ENCODE peak calls at places on chromosomes 11 and 22, in five cellular contexts. One of them, this sample, is unnamed.

GRCh38 chr11:133782116-133782725 is 63.1 kb downstream of the SPATA19 start:
- DNase-seq in T-helper 1 cell: no peak
- DNase-seq in ELF-1: no peak
- DNase-seq in uterus: no peak
- DNase-seq in AG08396: no peak
- DNase-seq in this sample: no peak

GRCh38 chr11:68677432-68677831 is 6.9 kb upstream of the GAL start:
- DNase-seq in T-helper 1 cell: no peak
- DNase-seq in uterus: no peak
- DNase-seq in AG08396: peak; percentile 86
- DNase-seq in ELF-1: peak; percentile 80
- DNase-seq in this sample: peak; percentile 90

GRCh38 chr11:65586676-65587075 is 8.9 kb downstream of the KCNK7 start:
- DNase-seq in AG08396: peak; percentile 56
- DNase-seq in T-helper 1 cell: no peak
- DNase-seq in uterus: no peak
- DNase-seq in ELF-1: peak; percentile 53
- DNase-seq in this sample: no peak

GRCh38 chr11:67401495-67402191 is at the start of gene PPP1CA:
- DNase-seq in uterus: peak; percentile 89
- DNase-seq in T-helper 1 cell: peak; percentile 94
- DNase-seq in ELF-1: peak; percentile 75
- DNase-seq in AG08396: peak; percentile 99
- DNase-seq in this sample: peak; percentile 89

GRCh38 chr11:131616456-131616855 is 246.0 kb downstream of the NTM start:
- DNase-seq in ELF-1: no peak
- DNase-seq in T-helper 1 cell: no peak
- DNase-seq in AG08396: no peak
- DNase-seq in uterus: no peak
- DNase-seq in this sample: no peak

GRCh38 chr11:130671801-130672700 is 223.6 kb downstream of the ADAMTS15 start:
- DNase-seq in AG08396: peak; percentile 74
- DNase-seq in ELF-1: peak; percentile 84
- DNase-seq in T-helper 1 cell: no peak
- DNase-seq in uterus: peak; percentile 67
- DNase-seq in this sample: peak; percentile 89

GRCh38 chr11:45226901-45227300 is 59.2 kb downstream of the SYT13 start:
- DNase-seq in T-helper 1 cell: no peak
- DNase-seq in AG08396: no peak
- DNase-seq in ELF-1: no peak
- DNase-seq in uterus: no peak
- DNase-seq in this sample: no peak

GRCh38 chr11:94477644-94478043 is 16.0 kb downstream of the MRE11 start:
- DNase-seq in uterus: no peak
- DNase-seq in AG08396: no peak
- DNase-seq in ELF-1: no peak
- DNase-seq in T-helper 1 cell: no peak
- DNase-seq in this sample: no peak

GRCh38 chr11:68996376-68997123 is 15.8 kb upstream of the MRGPRD start:
- DNase-seq in uterus: no peak
- DNase-seq in ELF-1: peak; percentile 0
- DNase-seq in AG08396: no peak
- DNase-seq in T-helper 1 cell: no peak
- DNase-seq in this sample: no peak

GRCh38 chr11:113132001-113132400 is 170.8 kb downstream of the NCAM1 start:
- DNase-seq in AG08396: no peak
- DNase-seq in ELF-1: no peak
- DNase-seq in uterus: peak; percentile 62
- DNase-seq in T-helper 1 cell: no peak
- DNase-seq in this sample: no peak

GRCh38 chr11:76670475-76671235 is at the start of gene LRRC32:
- DNase-seq in ELF-1: peak; percentile 46
- DNase-seq in uterus: peak; percentile 62
- DNase-seq in T-helper 1 cell: peak; percentile 8
- DNase-seq in AG08396: peak; percentile 58
- DNase-seq in this sample: no peak

GRCh38 chr22:19018256-19018655 is 82.2 kb upstream of the PRODH start:
- DNase-seq in T-helper 1 cell: no peak
- DNase-seq in AG08396: no peak
- DNase-seq in uterus: no peak
- DNase-seq in ELF-1: no peak
- DNase-seq in this sample: no peak

GRCh38 chr11:99739464-99740089 is 718.8 kb downstream of the CNTN5 start:
- DNase-seq in ELF-1: peak; percentile 0
- DNase-seq in AG08396: peak; percentile 14
- DNase-seq in T-helper 1 cell: no peak
- DNase-seq in uterus: no peak
- DNase-seq in this sample: no peak

GRCh38 chr11:133922078-133922870 is 34.5 kb downstream of the IGSF9B start:
- DNase-seq in T-helper 1 cell: no peak
- DNase-seq in uterus: no peak
- DNase-seq in AG08396: no peak
- DNase-seq in ELF-1: no peak
- DNase-seq in this sample: no peak

GRCh38 chr11:17601206-17602075 is 54.4 kb downstream of the OTOG start:
- DNase-seq in uterus: no peak
- DNase-seq in AG08396: no peak
- DNase-seq in ELF-1: no peak
- DNase-seq in T-helper 1 cell: no peak
- DNase-seq in this sample: no peak

GRCh38 chr11:33530824-33531223 is 169.8 kb downstream of the C11orf91 start:
- DNase-seq in T-helper 1 cell: no peak
- DNase-seq in uterus: no peak
- DNase-seq in AG08396: peak; percentile 36
- DNase-seq in ELF-1: no peak
- DNase-seq in this sample: no peak

GRCh38 chr11:66340596-66341501 is 4.1 kb downstream of the BRMS1 start:
- DNase-seq in ELF-1: no peak
- DNase-seq in AG08396: no peak
- DNase-seq in T-helper 1 cell: no peak
- DNase-seq in uterus: no peak
- DNase-seq in this sample: no peak

GRCh38 chr11:84564180-84564866 is 1062.8 kb downstream of the DLG2 start:
- DNase-seq in T-helper 1 cell: no peak
- DNase-seq in AG08396: peak; percentile 34
- DNase-seq in uterus: no peak
- DNase-seq in ELF-1: no peak
- DNase-seq in this sample: no peak

GRCh38 chr11:47689480-47689879 is 25.7 kb downstream of the AGBL2 start:
- DNase-seq in T-helper 1 cell: no peak
- DNase-seq in AG08396: no peak
- DNase-seq in ELF-1: no peak
- DNase-seq in uterus: no peak
- DNase-seq in this sample: no peak

GRCh38 chr11:78069465-78069864 is 5.8 kb downstream of the THRSP start:
- DNase-seq in T-helper 1 cell: no peak
- DNase-seq in uterus: no peak
- DNase-seq in ELF-1: no peak
- DNase-seq in AG08396: no peak
- DNase-seq in this sample: no peak

GRCh38 chr22:41957941-41958556 is 6.1 kb downstream of the SMIM45 start:
- DNase-seq in uterus: no peak
- DNase-seq in T-helper 1 cell: no peak
- DNase-seq in ELF-1: no peak
- DNase-seq in AG08396: no peak
- DNase-seq in this sample: no peak

GRCh38 chr11:46879056-46879585 is 33.0 kb upstream of the CKAP5 start:
- DNase-seq in AG08396: no peak
- DNase-seq in T-helper 1 cell: no peak
- DNase-seq in uterus: no peak
- DNase-seq in ELF-1: no peak
- DNase-seq in this sample: no peak

GRCh38 chr11:115391598-115391997 is 112.6 kb downstream of the CADM1 start:
- DNase-seq in uterus: no peak
- DNase-seq in AG08396: no peak
- DNase-seq in T-helper 1 cell: no peak
- DNase-seq in ELF-1: peak; percentile 43
- DNase-seq in this sample: no peak

GRCh38 chr11:9260182-9261146 is 4.7 kb downstream of the DENND5A start:
- DNase-seq in AG08396: no peak
- DNase-seq in ELF-1: no peak
- DNase-seq in uterus: no peak
- DNase-seq in T-helper 1 cell: no peak
- DNase-seq in this sample: no peak

GRCh38 chr22:49934891-49935557 is 16.6 kb downstream of the CRELD2 start:
- DNase-seq in T-helper 1 cell: peak; percentile 85
- DNase-seq in ELF-1: no peak
- DNase-seq in uterus: peak; percentile 83
- DNase-seq in AG08396: peak; percentile 84
- DNase-seq in this sample: peak; percentile 81

GRCh38 chr22:43946391-43946680 is 8.9 kb upstream of the SAMM50 start:
- DNase-seq in AG08396: no peak
- DNase-seq in T-helper 1 cell: no peak
- DNase-seq in uterus: no peak
- DNase-seq in ELF-1: peak; percentile 22
- DNase-seq in this sample: no peak

This sample was measured in MG63.